ENCODE peak calls at places on chromosomes 1 and 21, in five cellular contexts. B is fibroblast of lung, F is mesenchymal stem cell, E is A549, W is mammary epithelial cell. Q is an unnamed sample.

GRCh38 chr1:58813801-58814200 is 30.0 kb upstream of the JUN start:
- DNase-seq in B (no peak), F (peak; percentile 13), E (no peak), W (no peak), Q (peak; percentile 40)

GRCh38 chr1:29584816-29585600 is 348.7 kb downstream of the PTPRU start:
- DNase-seq in B (peak; percentile 75), F (no peak), E (no peak), W (no peak), Q (no peak)

GRCh38 chr1:96478228-96478627 is 243.4 kb upstream of the PTBP2 start:
- DNase-seq in B (no peak), F (no peak), E (no peak), W (no peak), Q (no peak)

GRCh38 chr1:177088974-177089373 is 75.5 kb downstream of the ASTN1 start:
- DNase-seq in B (no peak), F (no peak), E (no peak), W (no peak), Q (no peak)

GRCh38 chr21:24938592-24938991 is 668.7 kb downstream of the MRPL39 start:
- DNase-seq in B (peak; percentile 14), F (no peak), E (no peak), W (no peak), Q (no peak)

GRCh38 chr1:110718452-110718851 is 43.7 kb upstream of the KCNA3 start:
- DNase-seq in B (no peak), F (no peak), E (no peak), W (no peak), Q (no peak)

GRCh38 chr1:118122234-118123004 is 62.6 kb downstream of the SPAG17 start:
- DNase-seq in B (no peak), F (no peak), E (no peak), W (peak; percentile 76), Q (peak; percentile 46)

GRCh38 chr21:33825898-33826297 is 89.7 kb downstream of the ATP5PO start:
- DNase-seq in B (peak; percentile 78), F (peak; percentile 23), E (no peak), W (no peak), Q (no peak)

GRCh38 chr1:183600136-183600535 is 9.9 kb upstream of the NCF2 start:
- DNase-seq in B (peak; percentile 89), F (peak; percentile 61), E (peak; percentile 58), W (peak; percentile 83), Q (no peak)

GRCh38 chr1:11414921-11415538 is 63.9 kb upstream of the DISP3 start:
- DNase-seq in B (no peak), F (no peak), E (no peak), W (no peak), Q (no peak)

GRCh38 chr21:45504021-45504515 is 38.2 kb downstream of the SLC19A1 start:
- DNase-seq in B (no peak), F (no peak), E (no peak), W (no peak), Q (no peak)

GRCh38 chr1:39288735-39289465 is 84.4 kb downstream of the MACF1 start:
- DNase-seq in B (peak; percentile 42), F (no peak), E (no peak), W (peak; percentile 47), Q (no peak)

GRCh38 chr1:201023517-201023902 is at the start of gene KIF21B:
- DNase-seq in B (peak; percentile 50), F (peak; percentile 71), E (peak; percentile 59), W (peak; percentile 43), Q (peak; percentile 53)

GRCh38 chr1:206856674-206857464 is 8.6 kb upstream of the IL20 start:
- DNase-seq in B (no peak), F (no peak), E (peak; percentile 43), W (no peak), Q (no peak)

GRCh38 chr1:151510020-151510405 is 1.2 kb upstream of the CGN start:
- DNase-seq in B (no peak), F (no peak), E (peak; percentile 45), W (no peak), Q (no peak)

GRCh38 chr1:29783501-29784275 is 547.4 kb downstream of the PTPRU start:
- DNase-seq in B (no peak), F (no peak), E (no peak), W (no peak), Q (no peak)

GRCh38 chr1:24416666-24417391 is 1.2 kb downstream of the NIPAL3 start:
- DNase-seq in B (peak; percentile 100), F (peak; percentile 99), E (no peak), W (peak; percentile 94), Q (peak; percentile 93)

GRCh38 chr21:42413500-42413899 is 9.8 kb downstream of the UBASH3A start:
- DNase-seq in B (no peak), F (no peak), E (no peak), W (no peak), Q (no peak)

GRCh38 chr1:76593614-76594013 is 273.7 kb upstream of the ST6GALNAC5 start:
- DNase-seq in B (no peak), F (no peak), E (no peak), W (no peak), Q (no peak)

GRCh38 chr1:107003972-107004371 is 52.5 kb upstream of the PRMT6 start:
- DNase-seq in B (no peak), F (no peak), E (no peak), W (peak; percentile 31), Q (no peak)

GRCh38 chr1:215717677-215718076 is 150.6 kb downstream of the KCTD3 start:
- DNase-seq in B (no peak), F (no peak), E (no peak), W (no peak), Q (no peak)

GRCh38 chr1:228332797-228333738 is 73.6 kb downstream of the TRIM11 start:
- DNase-seq in B (no peak), F (no peak), E (no peak), W (no peak), Q (no peak)

DNA sequence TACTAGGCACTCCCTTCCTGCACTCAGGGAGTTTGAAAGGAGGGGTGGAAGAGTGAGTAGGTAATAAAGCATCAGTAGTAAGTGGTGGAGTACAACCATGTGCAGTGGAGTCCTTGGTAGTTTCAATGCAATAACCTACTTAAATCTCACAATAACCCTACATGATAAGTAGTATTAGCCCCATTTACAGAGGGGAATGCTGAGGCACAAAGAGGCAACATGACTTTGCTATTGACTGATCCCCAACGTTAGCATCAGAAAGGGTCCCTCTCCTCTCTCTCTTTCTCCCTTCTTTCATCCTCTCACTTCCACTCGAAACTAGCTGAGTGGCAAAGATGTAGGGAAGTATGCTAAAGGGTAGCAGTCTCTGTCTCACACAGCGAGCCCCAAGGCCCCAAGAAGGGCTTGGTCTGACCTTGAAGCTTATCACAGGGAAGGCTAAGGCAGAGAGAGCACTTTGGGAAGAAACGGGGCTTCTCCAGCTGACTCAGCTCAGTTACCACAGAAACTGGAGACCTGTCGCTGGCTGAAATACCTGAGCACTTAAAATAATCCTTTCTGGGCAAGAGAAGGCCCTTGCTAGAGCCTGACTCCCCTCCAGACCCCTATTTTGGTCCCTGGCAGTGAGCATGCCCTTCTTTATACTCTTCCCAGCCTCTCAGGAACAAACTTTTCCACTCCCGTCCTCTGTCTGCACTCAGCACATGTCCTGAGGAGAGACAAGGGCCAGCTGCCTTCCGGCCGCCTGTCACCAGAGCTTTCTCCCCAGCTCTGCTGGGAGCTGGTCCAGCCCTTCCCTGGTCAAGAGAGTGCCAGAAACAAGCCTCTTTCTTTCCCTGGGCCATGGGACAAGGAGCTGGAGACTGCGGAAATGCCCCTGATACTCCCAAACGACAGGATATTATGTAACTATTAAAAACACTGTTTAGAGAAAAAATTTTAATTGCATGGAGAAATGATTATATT is 10.7 kb downstream of the LAMB3 start:
- DNase-seq in B (peak; percentile 25), F (peak; percentile 73), E (no peak), W (no peak), Q (no peak)
- H3K4me2 ChIP-seq in B (peak overlapping the region; percentile 20), F (no peak overlapping the region), E (no peak overlapping the region), W (no peak overlapping the region), Q (no peak overlapping the region)

GRCh38 chr1:192741095-192741494 is 67.7 kb upstream of the RGS2 start:
- DNase-seq in B (no peak), F (no peak), E (no peak), W (no peak), Q (no peak)

GRCh38 chr1:192735298-192735697 is 73.5 kb upstream of the RGS2 start:
- DNase-seq in B (no peak), F (no peak), E (no peak), W (no peak), Q (no peak)

GRCh38 chr1:192737311-192737710 is 71.5 kb upstream of the RGS2 start:
- DNase-seq in B (no peak), F (peak; percentile 45), E (no peak), W (no peak), Q (no peak)

GRCh38 chr1:192740214-192740613 is 68.6 kb upstream of the RGS2 start:
- DNase-seq in B (no peak), F (no peak), E (no peak), W (no peak), Q (no peak)

DNA sequence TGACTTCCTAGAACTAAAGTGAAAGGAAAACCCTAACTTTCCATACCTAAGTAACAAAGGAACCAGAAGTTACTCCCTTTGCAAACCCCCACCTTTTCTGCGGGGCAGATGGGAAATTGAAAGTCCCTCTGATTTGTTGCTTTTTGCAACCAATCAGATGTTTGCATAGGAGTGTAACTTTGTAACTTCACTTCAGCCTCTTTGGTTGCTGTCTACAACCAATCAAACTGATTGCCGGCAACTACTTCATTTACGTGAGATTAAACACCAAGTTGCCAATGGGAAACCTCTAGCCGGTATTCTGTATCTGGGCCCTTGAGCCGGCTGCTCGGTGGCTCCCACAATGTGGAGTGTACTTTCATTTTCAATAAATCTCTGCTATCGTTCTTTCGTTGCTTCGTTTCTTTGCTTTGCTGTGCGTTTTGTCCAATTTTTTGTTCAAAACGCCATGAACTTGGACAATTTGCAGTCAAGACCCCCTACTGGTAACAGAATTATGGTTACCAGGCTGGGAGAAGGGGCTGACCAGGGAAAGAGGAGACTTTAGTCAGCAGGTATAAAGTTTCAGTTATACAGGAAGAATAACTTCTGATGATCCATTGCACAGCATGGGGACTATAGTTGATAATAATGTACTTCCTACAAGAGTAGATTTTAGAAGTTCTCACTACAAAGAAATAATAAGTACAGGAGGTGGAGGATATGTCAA is 69.2 kb upstream of the RGS2 start:
- DNase-seq in B (no peak), F (no peak), E (no peak), W (no peak), Q (peak; percentile 30)
- H3K4me2 ChIP-seq in B (no peak overlapping the region), F (no peak overlapping the region), E (no peak overlapping the region), W (no peak overlapping the region), Q (no peak overlapping the region)

DNA sequence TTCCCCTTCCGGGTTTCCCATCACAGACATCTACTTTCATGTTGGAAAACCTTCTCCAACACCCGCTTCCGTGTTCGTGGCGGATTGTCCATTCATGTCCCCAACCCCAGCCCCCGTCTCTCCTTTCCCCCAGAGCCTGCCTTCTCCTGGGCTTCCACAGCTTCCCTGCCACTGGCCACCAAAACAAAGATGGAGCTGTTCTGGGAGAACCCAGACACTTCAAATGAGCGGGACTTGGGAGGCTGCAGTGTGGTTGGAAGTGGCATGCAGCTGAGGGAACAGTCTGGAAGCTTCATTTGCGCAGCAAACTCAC is 2.8 kb downstream of the EFHD2 start:
- DNase-seq in B (no peak), F (no peak), E (no peak), W (no peak), Q (no peak)
- H3K4me2 ChIP-seq in B (no peak overlapping the region), F (no peak overlapping the region), E (peak overlapping the region; percentile 99), W (no peak overlapping the region), Q (no peak overlapping the region)

GRCh38 chr1:68143633-68144032 is 88.7 kb downstream of the WLS start:
- DNase-seq in B (peak; percentile 42), F (no peak), E (no peak), W (no peak), Q (peak; percentile 9)

GRCh38 chr1:68140536-68140935 is 90.1 kb upstream of the DIRAS3 start:
- DNase-seq in B (peak; percentile 75), F (peak; percentile 77), E (no peak), W (peak; percentile 14), Q (peak; percentile 35)

GRCh38 chr1:68141801-68142440 is 90.4 kb downstream of the WLS start:
- DNase-seq in B (peak; percentile 66), F (no peak), E (no peak), W (no peak), Q (no peak)

GRCh38 chr1:68142461-68142860 is 89.9 kb downstream of the WLS start:
- DNase-seq in B (peak; percentile 11), F (peak; percentile 54), E (no peak), W (no peak), Q (no peak)

GRCh38 chr1:68141079-68141800 is 90.8 kb upstream of the DIRAS3 start:
- DNase-seq in B (peak; percentile 88), F (peak; percentile 89), E (no peak), W (peak; percentile 26), Q (peak; percentile 87)
- H3K4me2 ChIP-seq in B (no peak overlapping the region), F (peak overlapping the region; percentile 14), E (no peak overlapping the region), W (peak overlapping the region; percentile 49), Q (peak overlapping the region; percentile 16)

Q was measured in trophoblast cell.